ENCODE peak calls at places on chromosome 9, in ten cellular contexts. One of them, this sample, is unnamed.

GRCh38 chr9:95441081-95441480 is 75.7 kb downstream of the PTCH1 start:
- DNase-seq in lung: no peak
- DNase-seq in upper lobe of left lung: no peak
- DNase-seq in adrenal gland: no peak
- DNase-seq in IMR-90: no peak
- DNase-seq in pancreas: no peak
- DNase-seq in HCT116: no peak
- DNase-seq in A549: no peak
- DNase-seq in bronchial epithelial cell: no peak
- DNase-seq in fibroblast of lung: no peak
- DNase-seq in this sample: no peak

GRCh38 chr9:110939573-110939972 is 98.7 kb downstream of the LPAR1 start:
- DNase-seq in lung: no peak
- DNase-seq in upper lobe of left lung: no peak
- DNase-seq in adrenal gland: no peak
- DNase-seq in IMR-90: no peak
- DNase-seq in pancreas: no peak
- DNase-seq in HCT116: no peak
- DNase-seq in A549: no peak
- DNase-seq in bronchial epithelial cell: no peak
- DNase-seq in fibroblast of lung: no peak
- DNase-seq in this sample: no peak

GRCh38 chr9:89874351-89875321 is 269.8 kb downstream of the GADD45G start:
- DNase-seq in lung: no peak
- DNase-seq in upper lobe of left lung: peak; percentile 54
- DNase-seq in adrenal gland: peak; percentile 78
- DNase-seq in IMR-90: no peak
- DNase-seq in pancreas: no peak
- DNase-seq in HCT116: no peak
- DNase-seq in A549: no peak
- DNase-seq in bronchial epithelial cell: peak; percentile 52
- DNase-seq in fibroblast of lung: no peak
- DNase-seq in this sample: no peak

GRCh38 chr9:34961574-34962480 is 3.7 kb downstream of the PHF24 start:
- DNase-seq in lung: no peak
- DNase-seq in upper lobe of left lung: no peak
- DNase-seq in adrenal gland: no peak
- DNase-seq in IMR-90: peak; percentile 80
- DNase-seq in pancreas: no peak
- DNase-seq in HCT116: no peak
- DNase-seq in A549: peak; percentile 39
- DNase-seq in bronchial epithelial cell: peak; percentile 91
- DNase-seq in fibroblast of lung: peak; percentile 67
- DNase-seq in this sample: peak; percentile 45

GRCh38 chr9:71042448-71042847 is 79.0 kb downstream of the TRPM3 start:
- DNase-seq in lung: no peak
- DNase-seq in upper lobe of left lung: no peak
- DNase-seq in adrenal gland: no peak
- DNase-seq in IMR-90: no peak
- DNase-seq in pancreas: no peak
- DNase-seq in HCT116: no peak
- DNase-seq in A549: no peak
- DNase-seq in bronchial epithelial cell: no peak
- DNase-seq in fibroblast of lung: no peak
- DNase-seq in this sample: no peak

GRCh38 chr9:136418182-136419091 is 8.0 kb downstream of the PMPCA start:
- DNase-seq in lung: no peak
- DNase-seq in upper lobe of left lung: no peak
- DNase-seq in adrenal gland: no peak
- DNase-seq in IMR-90: no peak
- DNase-seq in pancreas: no peak
- DNase-seq in HCT116: no peak
- DNase-seq in A549: no peak
- DNase-seq in bronchial epithelial cell: no peak
- DNase-seq in fibroblast of lung: no peak
- DNase-seq in this sample: no peak

GRCh38 chr9:132037470-132037869 is 42.2 kb downstream of the MED27 start:
- DNase-seq in lung: no peak
- DNase-seq in upper lobe of left lung: no peak
- DNase-seq in adrenal gland: no peak
- DNase-seq in IMR-90: no peak
- DNase-seq in pancreas: no peak
- DNase-seq in HCT116: no peak
- DNase-seq in A549: no peak
- DNase-seq in bronchial epithelial cell: no peak
- DNase-seq in fibroblast of lung: no peak
- DNase-seq in this sample: no peak

GRCh38 chr9:31103836-31104235 is 1280.6 kb upstream of the ACO1 start:
- DNase-seq in lung: no peak
- DNase-seq in upper lobe of left lung: no peak
- DNase-seq in adrenal gland: no peak
- DNase-seq in IMR-90: no peak
- DNase-seq in pancreas: no peak
- DNase-seq in HCT116: no peak
- DNase-seq in A549: no peak
- DNase-seq in bronchial epithelial cell: peak; percentile 4
- DNase-seq in fibroblast of lung: peak; percentile 47
- DNase-seq in this sample: no peak

GRCh38 chr9:16708638-16709435 is 161.6 kb downstream of the BNC2 start:
- DNase-seq in lung: no peak
- DNase-seq in upper lobe of left lung: no peak
- DNase-seq in adrenal gland: no peak
- DNase-seq in IMR-90: peak; percentile 74
- DNase-seq in pancreas: no peak
- DNase-seq in HCT116: no peak
- DNase-seq in A549: no peak
- DNase-seq in bronchial epithelial cell: no peak
- DNase-seq in fibroblast of lung: peak; percentile 97
- DNase-seq in this sample: no peak

GRCh38 chr9:16704096-16704488 is 166.4 kb downstream of the BNC2 start:
- DNase-seq in lung: no peak
- DNase-seq in upper lobe of left lung: no peak
- DNase-seq in adrenal gland: no peak
- DNase-seq in IMR-90: no peak
- DNase-seq in pancreas: no peak
- DNase-seq in HCT116: no peak
- DNase-seq in A549: no peak
- DNase-seq in bronchial epithelial cell: no peak
- DNase-seq in fibroblast of lung: no peak
- DNase-seq in this sample: no peak

GRCh38 chr9:16701347-16701746 is 169.1 kb downstream of the BNC2 start:
- DNase-seq in lung: no peak
- DNase-seq in upper lobe of left lung: no peak
- DNase-seq in adrenal gland: no peak
- DNase-seq in IMR-90: no peak
- DNase-seq in pancreas: no peak
- DNase-seq in HCT116: no peak
- DNase-seq in A549: peak; percentile 43
- DNase-seq in bronchial epithelial cell: no peak
- DNase-seq in fibroblast of lung: no peak
- DNase-seq in this sample: no peak

GRCh38 chr9:16705121-16705604 is 165.3 kb downstream of the BNC2 start:
- DNase-seq in lung: peak; percentile 77
- DNase-seq in upper lobe of left lung: peak; percentile 46
- DNase-seq in adrenal gland: peak; percentile 89
- DNase-seq in IMR-90: peak; percentile 97
- DNase-seq in pancreas: peak; percentile 72
- DNase-seq in HCT116: no peak
- DNase-seq in A549: peak; percentile 99
- DNase-seq in bronchial epithelial cell: peak; percentile 28
- DNase-seq in fibroblast of lung: peak; percentile 99
- DNase-seq in this sample: peak; percentile 99

GRCh38 chr9:16704489-16705111 is 165.9 kb downstream of the BNC2 start:
- DNase-seq in lung: no peak
- DNase-seq in upper lobe of left lung: peak; percentile 22
- DNase-seq in adrenal gland: peak; percentile 69
- DNase-seq in IMR-90: peak; percentile 80
- DNase-seq in pancreas: no peak
- DNase-seq in HCT116: no peak
- DNase-seq in A549: no peak
- DNase-seq in bronchial epithelial cell: no peak
- DNase-seq in fibroblast of lung: no peak
- DNase-seq in this sample: no peak
- H3K4me3 ChIP-seq in lung: no peak overlapping the region
- H3K4me3 ChIP-seq in upper lobe of left lung: no peak overlapping the region
- H3K4me3 ChIP-seq in adrenal gland: no peak overlapping the region
- H3K4me3 ChIP-seq in IMR-90: peak overlapping the region; percentile 42
- H3K4me3 ChIP-seq in pancreas: no peak overlapping the region
- H3K4me3 ChIP-seq in HCT116: no peak overlapping the region
- H3K4me3 ChIP-seq in A549: peak overlapping the region; percentile 44
- H3K4me3 ChIP-seq in bronchial epithelial cell: no peak overlapping the region
- H3K4me3 ChIP-seq in fibroblast of lung: peak overlapping the region; percentile 39
- H3K4me3 ChIP-seq in this sample: peak overlapping the region; percentile 38

DNA sequence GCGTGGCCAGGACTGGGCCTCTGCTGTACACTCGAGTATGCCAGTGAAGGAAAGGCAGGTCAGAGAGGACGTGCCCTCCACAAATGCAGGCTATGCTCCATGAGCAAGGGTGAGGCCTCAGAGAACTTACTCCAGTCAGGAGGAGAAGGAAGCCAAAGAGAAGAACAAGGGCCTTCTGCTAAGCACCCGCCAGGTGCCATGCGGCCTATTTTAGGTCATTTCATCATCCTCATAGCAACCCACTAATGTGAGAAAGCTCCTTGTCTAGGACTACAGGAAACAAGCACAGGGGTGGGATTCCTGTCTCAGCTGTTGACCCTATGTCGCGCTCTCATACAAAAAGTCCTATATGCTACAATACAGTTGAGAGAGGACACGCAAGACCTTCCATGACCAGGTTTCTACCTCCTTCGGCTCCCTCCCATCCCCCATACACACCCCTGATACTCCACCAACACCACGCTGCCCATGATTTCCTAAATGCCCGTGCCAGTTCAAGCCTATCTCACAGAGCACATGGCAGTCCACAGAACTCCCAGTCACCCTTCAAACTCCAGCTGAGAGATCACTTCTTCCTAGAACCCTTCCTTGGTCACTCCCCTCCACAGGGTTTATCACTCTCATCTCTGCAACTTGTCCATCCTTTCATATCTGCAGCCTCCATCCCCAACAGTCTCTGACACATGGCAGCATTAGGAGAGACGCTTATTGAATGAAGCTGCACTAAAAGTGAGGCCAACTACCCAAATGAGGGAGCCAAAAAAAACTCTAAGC is 26.8 kb downstream of the PSMB7 start:
- DNase-seq in lung: no peak
- DNase-seq in upper lobe of left lung: no peak
- DNase-seq in adrenal gland: no peak
- DNase-seq in IMR-90: no peak
- DNase-seq in pancreas: no peak
- DNase-seq in HCT116: no peak
- DNase-seq in A549: no peak
- DNase-seq in bronchial epithelial cell: no peak
- DNase-seq in fibroblast of lung: no peak
- DNase-seq in this sample: no peak
- TF ChIP-seq CTCF in lung: no peak
- TF ChIP-seq CTCF in upper lobe of left lung: no peak
- TF ChIP-seq CTCF in adrenal gland: no peak
- TF ChIP-seq CTCF in IMR-90: no peak
- TF ChIP-seq CTCF in pancreas: no peak
- TF ChIP-seq CTCF in HCT116: no peak
- TF ChIP-seq CTCF in A549: no peak
- TF ChIP-seq CTCF in bronchial epithelial cell: no peak
- TF ChIP-seq CTCF in fibroblast of lung: no peak
- TF ChIP-seq CTCF in this sample: no peak

DNA sequence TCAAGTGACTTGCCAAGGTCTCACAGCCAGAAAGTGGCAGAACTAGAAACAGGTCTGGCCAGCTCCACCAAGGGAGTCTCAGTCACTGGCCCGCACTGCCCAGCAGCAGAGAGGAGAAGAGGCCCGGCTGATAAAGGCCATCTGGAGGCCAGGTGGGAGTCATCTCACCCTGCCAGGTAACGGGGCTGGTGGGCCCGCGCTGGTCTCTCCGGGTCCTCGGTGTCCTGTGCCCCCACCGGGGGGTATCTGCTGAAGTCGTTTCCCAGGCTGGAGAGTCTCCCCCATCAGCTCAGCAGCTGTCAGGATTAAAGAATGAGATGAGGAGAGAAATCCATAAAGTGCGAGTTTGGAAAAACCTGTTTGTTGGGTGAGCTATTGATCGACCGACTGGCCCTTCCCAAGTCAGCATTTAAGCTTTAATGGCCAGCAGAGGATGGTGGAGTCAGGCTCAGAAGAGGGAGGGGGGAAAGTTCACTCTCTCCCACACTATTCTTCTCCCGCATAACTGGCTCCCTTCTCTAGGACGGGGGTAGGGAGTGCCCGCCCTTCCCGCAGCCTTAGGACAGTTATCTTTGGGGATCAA is 30.3 kb downstream of the LMX1B start:
- DNase-seq in lung: no peak
- DNase-seq in upper lobe of left lung: no peak
- DNase-seq in adrenal gland: no peak
- DNase-seq in IMR-90: no peak
- DNase-seq in pancreas: peak; percentile 45
- DNase-seq in HCT116: no peak
- DNase-seq in A549: no peak
- DNase-seq in bronchial epithelial cell: no peak
- DNase-seq in fibroblast of lung: no peak
- DNase-seq in this sample: no peak
- H3K4me3 ChIP-seq in lung: no peak overlapping the region
- H3K4me3 ChIP-seq in upper lobe of left lung: no peak overlapping the region
- H3K4me3 ChIP-seq in adrenal gland: no peak overlapping the region
- H3K4me3 ChIP-seq in IMR-90: no peak overlapping the region
- H3K4me3 ChIP-seq in pancreas: no peak overlapping the region
- H3K4me3 ChIP-seq in HCT116: no peak overlapping the region
- H3K4me3 ChIP-seq in A549: no peak overlapping the region
- H3K4me3 ChIP-seq in bronchial epithelial cell: no peak overlapping the region
- H3K4me3 ChIP-seq in fibroblast of lung: no peak overlapping the region
- H3K4me3 ChIP-seq in this sample: no peak overlapping the region

GRCh38 chr9:127761061-127761460 is 17.4 kb downstream of the SH2D3C start:
- DNase-seq in lung: no peak
- DNase-seq in upper lobe of left lung: no peak
- DNase-seq in adrenal gland: no peak
- DNase-seq in IMR-90: no peak
- DNase-seq in pancreas: no peak
- DNase-seq in HCT116: no peak
- DNase-seq in A549: no peak
- DNase-seq in bronchial epithelial cell: no peak
- DNase-seq in fibroblast of lung: no peak
- DNase-seq in this sample: no peak

GRCh38 chr9:127761491-127761904 is 17.0 kb downstream of the SH2D3C start:
- DNase-seq in lung: no peak
- DNase-seq in upper lobe of left lung: no peak
- DNase-seq in adrenal gland: no peak
- DNase-seq in IMR-90: no peak
- DNase-seq in pancreas: no peak
- DNase-seq in HCT116: no peak
- DNase-seq in A549: no peak
- DNase-seq in bronchial epithelial cell: no peak
- DNase-seq in fibroblast of lung: no peak
- DNase-seq in this sample: no peak

GRCh38 chr9:127765418-127765817 is 13.0 kb downstream of the SH2D3C start:
- DNase-seq in lung: no peak
- DNase-seq in upper lobe of left lung: no peak
- DNase-seq in adrenal gland: no peak
- DNase-seq in IMR-90: no peak
- DNase-seq in pancreas: no peak
- DNase-seq in HCT116: no peak
- DNase-seq in A549: no peak
- DNase-seq in bronchial epithelial cell: no peak
- DNase-seq in fibroblast of lung: no peak
- DNase-seq in this sample: no peak

GRCh38 chr9:127762111-127762676 is 16.3 kb downstream of the SH2D3C start:
- DNase-seq in lung: peak; percentile 64
- DNase-seq in upper lobe of left lung: peak; percentile 69
- DNase-seq in adrenal gland: peak; percentile 86
- DNase-seq in IMR-90: no peak
- DNase-seq in pancreas: no peak
- DNase-seq in HCT116: no peak
- DNase-seq in A549: no peak
- DNase-seq in bronchial epithelial cell: no peak
- DNase-seq in fibroblast of lung: no peak
- DNase-seq in this sample: no peak

GRCh38 chr9:127763918-127764384 is 14.5 kb downstream of the SH2D3C start:
- DNase-seq in lung: peak; percentile 48
- DNase-seq in upper lobe of left lung: peak; percentile 73
- DNase-seq in adrenal gland: peak; percentile 78
- DNase-seq in IMR-90: no peak
- DNase-seq in pancreas: no peak
- DNase-seq in HCT116: no peak
- DNase-seq in A549: peak; percentile 58
- DNase-seq in bronchial epithelial cell: peak; percentile 7
- DNase-seq in fibroblast of lung: no peak
- DNase-seq in this sample: no peak
- TF ChIP-seq CTCF in lung: peak; percentile 13
- TF ChIP-seq CTCF in upper lobe of left lung: peak; percentile 59
- TF ChIP-seq CTCF in adrenal gland: peak; percentile 28
- TF ChIP-seq CTCF in IMR-90: peak; percentile 24
- TF ChIP-seq CTCF in pancreas: no peak
- TF ChIP-seq CTCF in HCT116: peak; percentile 48
- TF ChIP-seq CTCF in A549: no peak
- TF ChIP-seq CTCF in bronchial epithelial cell: peak; percentile 26
- TF ChIP-seq CTCF in fibroblast of lung: peak; percentile 21
- TF ChIP-seq CTCF in this sample: peak; percentile 12

This sample was measured in foreskin fibroblast.